ENCODE peak calls at places on chromosomes 16 and 17, in nine cellular contexts. One of them, this sample, is unnamed. For H3K4me1 and H3K9me3, the result is how much of the 10 kb centered on the place peaks cover.

GRCh38 chr16:88886311-88886914 is 20.0 kb upstream of the PABPN1L start:
- DNase-seq in tibial artery: no peak
- DNase-seq in left ventricle myocardium inferior: peak
- DNase-seq in adrenal gland: no peak
- DNase-seq in GM23248: no peak
- DNase-seq in stomach: no peak
- DNase-seq in esophagus squamous epithelium: no peak
- DNase-seq in body of pancreas: no peak
- DNase-seq in osteoblast: no peak
- DNase-seq in this sample: no peak

GRCh38 chr16:67942200-67942509 is 1.8 kb downstream of the LCAT start:
- DNase-seq in body of pancreas: peak
- DNase-seq in osteoblast: peak
- DNase-seq in adrenal gland: peak
- DNase-seq in esophagus squamous epithelium: no peak
- DNase-seq in stomach: no peak
- DNase-seq in GM23248: peak
- DNase-seq in left ventricle myocardium inferior: no peak
- DNase-seq in tibial artery: no peak
- DNase-seq in this sample: peak

GRCh38 chr16:55040366-55041086 is 109.9 kb downstream of the IRX5 start:
- DNase-seq in stomach: no peak
- DNase-seq in adrenal gland: peak
- DNase-seq in esophagus squamous epithelium: no peak
- DNase-seq in body of pancreas: no peak
- DNase-seq in left ventricle myocardium inferior: no peak
- DNase-seq in osteoblast: no peak
- DNase-seq in tibial artery: peak
- DNase-seq in GM23248: no peak
- DNase-seq in this sample: no peak

GRCh38 chr17:77579717-77580116 is 378.8 kb upstream of the TNRC6C start:
- DNase-seq in adrenal gland: no peak
- DNase-seq in tibial artery: no peak
- DNase-seq in osteoblast: no peak
- DNase-seq in left ventricle myocardium inferior: no peak
- DNase-seq in esophagus squamous epithelium: no peak
- DNase-seq in stomach: no peak
- DNase-seq in GM23248: no peak
- DNase-seq in body of pancreas: no peak
- DNase-seq in this sample: no peak

GRCh38 chr17:31571124-31571892 is 179.8 kb downstream of the RAB11FIP4 start:
- DNase-seq in osteoblast: peak
- DNase-seq in body of pancreas: peak
- DNase-seq in esophagus squamous epithelium: no peak
- DNase-seq in left ventricle myocardium inferior: peak
- DNase-seq in stomach: peak
- DNase-seq in tibial artery: peak
- DNase-seq in adrenal gland: no peak
- DNase-seq in GM23248: peak
- DNase-seq in this sample: peak

GRCh38 chr17:1737531-1738291 is 5.0 kb upstream of the SERPINF2 start:
- DNase-seq in esophagus squamous epithelium: no peak
- DNase-seq in adrenal gland: no peak
- DNase-seq in osteoblast: no peak
- DNase-seq in GM23248: no peak
- DNase-seq in body of pancreas: no peak
- DNase-seq in stomach: no peak
- DNase-seq in left ventricle myocardium inferior: no peak
- DNase-seq in tibial artery: no peak
- DNase-seq in this sample: no peak

GRCh38 chr16:85248857-85249256 is 136.6 kb upstream of the CIBAR2 start:
- DNase-seq in osteoblast: no peak
- DNase-seq in esophagus squamous epithelium: no peak
- DNase-seq in adrenal gland: no peak
- DNase-seq in stomach: no peak
- DNase-seq in left ventricle myocardium inferior: no peak
- DNase-seq in tibial artery: no peak
- DNase-seq in body of pancreas: no peak
- DNase-seq in GM23248: no peak
- DNase-seq in this sample: no peak

GRCh38 chr17:8125947-8126305 is 2.0 kb upstream of the HES7 start:
- DNase-seq in adrenal gland: peak
- DNase-seq in GM23248: no peak
- DNase-seq in tibial artery: no peak
- DNase-seq in left ventricle myocardium inferior: no peak
- DNase-seq in osteoblast: no peak
- DNase-seq in esophagus squamous epithelium: no peak
- DNase-seq in body of pancreas: peak
- DNase-seq in stomach: no peak
- DNase-seq in this sample: peak

GRCh38 chr16:14364386-14365199 is 265.5 kb downstream of the PARN start:
- DNase-seq in left ventricle myocardium inferior: no peak
- DNase-seq in tibial artery: no peak
- DNase-seq in body of pancreas: no peak
- DNase-seq in adrenal gland: no peak
- DNase-seq in esophagus squamous epithelium: no peak
- DNase-seq in GM23248: peak
- DNase-seq in osteoblast: peak
- DNase-seq in stomach: peak
- DNase-seq in this sample: peak

DNA sequence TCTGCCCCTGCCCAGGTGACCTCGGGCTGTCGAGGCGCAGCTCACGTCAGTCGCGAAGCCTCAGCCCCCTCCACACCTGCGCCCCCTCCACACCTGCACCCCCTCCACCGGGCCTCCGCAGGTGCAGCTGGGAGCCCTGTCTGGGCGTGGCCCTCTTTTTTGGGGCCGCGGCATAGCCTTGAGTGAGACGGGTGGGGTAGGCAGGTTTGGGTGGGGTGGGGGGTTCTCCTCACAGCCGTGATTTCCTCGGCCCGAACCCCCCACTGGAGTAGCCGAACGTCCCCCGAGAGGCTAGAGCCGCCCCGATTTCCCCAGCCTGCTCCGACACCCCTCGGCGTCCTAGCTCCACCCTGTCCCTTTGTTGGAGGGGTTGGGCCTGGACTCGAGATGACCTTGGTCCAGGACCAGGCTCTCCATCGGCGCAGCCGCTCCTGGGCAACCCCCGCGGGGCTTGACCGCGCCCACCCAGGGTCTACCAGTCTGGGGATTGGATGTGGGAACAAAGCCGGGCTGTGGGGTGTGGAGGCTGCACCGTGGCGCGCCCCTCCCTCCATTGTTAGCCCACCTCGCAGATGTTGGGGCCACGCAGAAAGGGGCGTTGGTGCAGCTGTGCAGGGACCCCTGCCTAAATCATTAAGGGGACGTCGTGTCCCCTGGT is 627 bp downstream of the TUBB3 start:
- DNase-seq in stomach: no peak
- DNase-seq in left ventricle myocardium inferior: no peak
- DNase-seq in osteoblast: peak
- DNase-seq in tibial artery: peak
- DNase-seq in GM23248: peak
- DNase-seq in body of pancreas: no peak
- DNase-seq in adrenal gland: no peak
- DNase-seq in esophagus squamous epithelium: no peak
- DNase-seq in this sample: peak
- H3K4me1 ChIP-seq in stomach: half or more
- H3K4me1 ChIP-seq in left ventricle myocardium inferior: half or more
- H3K4me1 ChIP-seq in osteoblast: half or more
- H3K4me1 ChIP-seq in tibial artery: under half
- H3K4me1 ChIP-seq in GM23248: under half
- H3K4me1 ChIP-seq in body of pancreas: under half
- H3K4me1 ChIP-seq in adrenal gland: under half
- H3K4me1 ChIP-seq in esophagus squamous epithelium: half or more
- H3K4me1 ChIP-seq in this sample: under half

DNA sequence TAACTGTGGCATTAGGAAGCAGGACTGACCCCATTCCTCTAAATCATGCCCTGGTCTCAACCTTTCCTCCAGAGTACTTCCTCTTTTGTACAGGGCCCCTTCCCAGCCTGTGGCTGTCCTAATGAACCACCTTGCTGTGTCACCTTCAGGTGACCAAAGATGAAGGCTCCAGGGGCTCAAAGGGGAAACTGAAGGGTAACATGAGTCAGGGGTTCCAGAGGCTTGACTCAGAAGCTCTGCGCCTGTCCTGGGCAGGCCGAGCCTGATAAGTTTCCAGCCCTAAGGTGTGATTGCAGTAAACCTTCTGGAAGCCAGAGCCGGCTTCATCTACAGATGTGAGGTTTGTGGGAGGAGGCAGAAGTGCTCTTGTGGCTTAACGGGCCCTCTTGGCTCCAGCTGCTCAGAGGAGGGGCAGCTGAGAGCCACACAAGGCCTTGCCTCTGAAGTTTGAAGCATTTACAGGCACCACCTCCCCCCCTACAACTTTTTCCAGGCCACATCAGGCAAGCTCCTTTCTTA is 149.8 kb downstream of the CLEC16A start:
- DNase-seq in left ventricle myocardium inferior: no peak
- DNase-seq in body of pancreas: no peak
- DNase-seq in osteoblast: no peak
- DNase-seq in esophagus squamous epithelium: no peak
- DNase-seq in GM23248: no peak
- DNase-seq in tibial artery: no peak
- DNase-seq in stomach: no peak
- DNase-seq in adrenal gland: peak
- DNase-seq in this sample: no peak
- H3K4me3 ChIP-seq in left ventricle myocardium inferior: no peak
- H3K4me3 ChIP-seq in body of pancreas: no peak
- H3K4me3 ChIP-seq in osteoblast: no peak
- H3K4me3 ChIP-seq in esophagus squamous epithelium: no peak
- H3K4me3 ChIP-seq in GM23248: no peak
- H3K4me3 ChIP-seq in tibial artery: no peak
- H3K4me3 ChIP-seq in stomach: no peak
- H3K4me3 ChIP-seq in adrenal gland: no peak
- H3K4me3 ChIP-seq in this sample: no peak

GRCh38 chr16:56774009-56774408 is 44.1 kb downstream of the NUP93 start:
- DNase-seq in stomach: no peak
- DNase-seq in left ventricle myocardium inferior: no peak
- DNase-seq in osteoblast: no peak
- DNase-seq in body of pancreas: no peak
- DNase-seq in tibial artery: no peak
- DNase-seq in adrenal gland: no peak
- DNase-seq in esophagus squamous epithelium: no peak
- DNase-seq in GM23248: no peak
- DNase-seq in this sample: no peak

GRCh38 chr16:56777533-56777932 is 47.6 kb downstream of the NUP93 start:
- DNase-seq in GM23248: peak
- DNase-seq in left ventricle myocardium inferior: no peak
- DNase-seq in adrenal gland: no peak
- DNase-seq in osteoblast: no peak
- DNase-seq in tibial artery: no peak
- DNase-seq in stomach: no peak
- DNase-seq in esophagus squamous epithelium: no peak
- DNase-seq in body of pancreas: no peak
- DNase-seq in this sample: peak

GRCh38 chr16:56776562-56776961 is 46.6 kb downstream of the NUP93 start:
- DNase-seq in body of pancreas: peak
- DNase-seq in stomach: peak
- DNase-seq in adrenal gland: peak
- DNase-seq in tibial artery: no peak
- DNase-seq in GM23248: peak
- DNase-seq in osteoblast: no peak
- DNase-seq in esophagus squamous epithelium: no peak
- DNase-seq in left ventricle myocardium inferior: peak
- DNase-seq in this sample: peak

GRCh38 chr16:56773531-56773930 is 43.6 kb downstream of the NUP93 start:
- DNase-seq in body of pancreas: peak
- DNase-seq in adrenal gland: no peak
- DNase-seq in stomach: no peak
- DNase-seq in tibial artery: no peak
- DNase-seq in osteoblast: no peak
- DNase-seq in GM23248: no peak
- DNase-seq in esophagus squamous epithelium: no peak
- DNase-seq in left ventricle myocardium inferior: no peak
- DNase-seq in this sample: no peak

DNA sequence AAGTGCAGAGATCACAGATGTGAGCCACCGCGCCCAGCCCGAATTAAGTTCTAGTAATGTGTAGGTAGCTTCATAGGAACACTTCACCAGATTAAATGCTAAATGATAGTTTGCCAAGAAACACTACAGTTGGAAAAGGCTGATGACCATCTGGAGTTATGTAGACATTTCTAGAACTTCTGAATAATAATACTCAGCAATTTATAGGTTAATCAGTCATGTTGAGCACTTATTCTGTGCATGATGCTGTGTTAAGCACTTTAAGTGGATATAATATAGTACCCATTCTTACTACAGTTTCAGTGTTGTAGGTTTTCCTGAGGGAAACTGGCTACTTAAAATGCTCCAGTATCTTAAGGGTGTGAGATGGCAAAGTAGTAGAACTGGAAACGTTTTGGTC is 45.2 kb downstream of the NUP93 start:
- DNase-seq in esophagus squamous epithelium: no peak
- DNase-seq in tibial artery: no peak
- DNase-seq in osteoblast: no peak
- DNase-seq in body of pancreas: no peak
- DNase-seq in adrenal gland: no peak
- DNase-seq in GM23248: no peak
- DNase-seq in stomach: no peak
- DNase-seq in left ventricle myocardium inferior: no peak
- DNase-seq in this sample: no peak
- H3K9me3 ChIP-seq in esophagus squamous epithelium: under half
- H3K9me3 ChIP-seq in tibial artery: under half
- H3K9me3 ChIP-seq in osteoblast: under half
- H3K9me3 ChIP-seq in body of pancreas: under half
- H3K9me3 ChIP-seq in adrenal gland: under half
- H3K9me3 ChIP-seq in GM23248: under half
- H3K9me3 ChIP-seq in stomach: under half
- H3K9me3 ChIP-seq in left ventricle myocardium inferior: under half
- H3K9me3 ChIP-seq in this sample: under half

GRCh38 chr17:50832267-50833227 is 2.8 kb upstream of the WFIKKN2 start:
- DNase-seq in body of pancreas: no peak
- DNase-seq in stomach: no peak
- DNase-seq in osteoblast: peak
- DNase-seq in esophagus squamous epithelium: no peak
- DNase-seq in adrenal gland: no peak
- DNase-seq in tibial artery: peak
- DNase-seq in GM23248: no peak
- DNase-seq in left ventricle myocardium inferior: no peak
- DNase-seq in this sample: no peak

GRCh38 chr17:50831430-50832064 is 3.8 kb upstream of the WFIKKN2 start:
- DNase-seq in GM23248: no peak
- DNase-seq in left ventricle myocardium inferior: no peak
- DNase-seq in stomach: peak
- DNase-seq in body of pancreas: no peak
- DNase-seq in tibial artery: no peak
- DNase-seq in esophagus squamous epithelium: no peak
- DNase-seq in adrenal gland: no peak
- DNase-seq in osteoblast: no peak
- DNase-seq in this sample: no peak

GRCh38 chr17:50829336-50829735 is 6.0 kb upstream of the WFIKKN2 start:
- DNase-seq in osteoblast: no peak
- DNase-seq in body of pancreas: no peak
- DNase-seq in stomach: no peak
- DNase-seq in GM23248: no peak
- DNase-seq in tibial artery: no peak
- DNase-seq in adrenal gland: no peak
- DNase-seq in left ventricle myocardium inferior: no peak
- DNase-seq in esophagus squamous epithelium: no peak
- DNase-seq in this sample: no peak

GRCh38 chr17:50830298-50830697 is 5.1 kb upstream of the WFIKKN2 start:
- DNase-seq in tibial artery: no peak
- DNase-seq in osteoblast: peak
- DNase-seq in stomach: peak
- DNase-seq in GM23248: no peak
- DNase-seq in esophagus squamous epithelium: no peak
- DNase-seq in body of pancreas: peak
- DNase-seq in left ventricle myocardium inferior: no peak
- DNase-seq in adrenal gland: no peak
- DNase-seq in this sample: peak

GRCh38 chr17:50830994-50831393 is 4.4 kb upstream of the WFIKKN2 start:
- DNase-seq in body of pancreas: no peak
- DNase-seq in esophagus squamous epithelium: no peak
- DNase-seq in stomach: no peak
- DNase-seq in GM23248: no peak
- DNase-seq in adrenal gland: no peak
- DNase-seq in left ventricle myocardium inferior: no peak
- DNase-seq in tibial artery: no peak
- DNase-seq in osteoblast: peak
- DNase-seq in this sample: no peak
- H3K4me1 ChIP-seq in body of pancreas: under half
- H3K4me1 ChIP-seq in esophagus squamous epithelium: under half
- H3K4me1 ChIP-seq in stomach: under half
- H3K4me1 ChIP-seq in GM23248: under half
- H3K4me1 ChIP-seq in adrenal gland: under half
- H3K4me1 ChIP-seq in left ventricle myocardium inferior: under half
- H3K4me1 ChIP-seq in tibial artery: under half
- H3K4me1 ChIP-seq in osteoblast: under half
- H3K4me1 ChIP-seq in this sample: under half